ENCODE peak calls at places on chromosomes 16 and 17, in six cellular contexts. B is neural progenitor cell, L is esophagus squamous epithelium, Q is endothelial cell of umbilical vein, T is ovary, I is hepatocyte. D is an unnamed sample.

GRCh38 chr16:57503366-57503765 is 17.1 kb upstream of the DOK4 start:
- DNase-seq in B (no peak), L (no peak), Q (no peak), T (no peak), I (peak; percentile 21), D (no peak)

GRCh38 chr16:81121474-81121990 is 25.3 kb upstream of the GCSH start:
- DNase-seq in B (no peak), L (no peak), Q (no peak), T (no peak), I (no peak), D (no peak)

GRCh38 chr17:68595496-68595895 is 5.7 kb downstream of the FAM20A start:
- DNase-seq in B (no peak), L (no peak), Q (no peak), T (no peak), I (no peak), D (no peak)

GRCh38 chr17:61510991-61511390 is 58.8 kb downstream of the TBX4 start:
- DNase-seq in B (no peak), L (no peak), Q (no peak), T (no peak), I (no peak), D (no peak)

GRCh38 chr17:44561237-44561623 is 3.9 kb downstream of the FZD2 start:
- DNase-seq in B (no peak), L (no peak), Q (no peak), T (no peak), I (no peak), D (no peak)

GRCh38 chr16:61323456-61323855 is 712.8 kb downstream of the CDH8 start:
- DNase-seq in B (no peak), L (no peak), Q (no peak), T (no peak), I (no peak), D (no peak)

GRCh38 chr17:42720996-42721583 is 23.8 kb downstream of the EZH1 start:
- DNase-seq in B (peak; percentile 83), L (no peak), Q (peak; percentile 73), T (no peak), I (peak; percentile 87), D (no peak)

GRCh38 chr17:50945779-50946222 is 79.6 kb upstream of the TOB1 start:
- DNase-seq in B (no peak), L (no peak), Q (no peak), T (no peak), I (no peak), D (no peak)

GRCh38 chr16:4392382-4393242 is 21.0 kb downstream of the VASN start:
- DNase-seq in B (peak; percentile 68), L (no peak), Q (no peak), T (peak; percentile 84), I (peak; percentile 82), D (no peak)

GRCh38 chr17:58333396-58334207 is 5.0 kb upstream of the TSPOAP1 start:
- DNase-seq in B (no peak), L (no peak), Q (no peak), T (no peak), I (no peak), D (no peak)

GRCh38 chr16:72722552-72722951 is 325.4 kb downstream of the ZFHX3 start:
- DNase-seq in B (peak; percentile 71), L (no peak), Q (no peak), T (no peak), I (peak; percentile 8), D (no peak)

GRCh38 chr16:57750796-57751538 is 15.4 kb downstream of the KATNB1 start:
- DNase-seq in B (no peak), L (no peak), Q (no peak), T (no peak), I (no peak), D (no peak)

GRCh38 chr16:4570086-4570485 is 13.9 kb downstream of the C16orf96 start:
- DNase-seq in B (no peak), L (no peak), Q (no peak), T (no peak), I (no peak), D (no peak)

GRCh38 chr16:80231888-80232287 is 308.9 kb upstream of the DYNLRB2 start:
- DNase-seq in B (no peak), L (no peak), Q (no peak), T (no peak), I (no peak), D (no peak)

GRCh38 chr16:22189473-22190168 is 16.5 kb upstream of the EEF2K start:
- DNase-seq in B (no peak), L (peak; percentile 51), Q (peak; percentile 76), T (peak; percentile 73), I (peak; percentile 30), D (no peak)

GRCh38 chr16:65546353-65546791 is 424.5 kb upstream of the CDH11 start:
- DNase-seq in B (no peak), L (no peak), Q (peak; percentile 15), T (no peak), I (peak; percentile 10), D (no peak)

GRCh38 chr17:45672301-45672700 is 111.8 kb upstream of the CRHR1 start:
- DNase-seq in B (no peak), L (no peak), Q (no peak), T (no peak), I (no peak), D (no peak)

GRCh38 chr16:20401066-20401465 is 3.5 kb downstream of the PDILT start:
- DNase-seq in B (no peak), L (no peak), Q (no peak), T (no peak), I (no peak), D (no peak)

GRCh38 chr16:50102046-50102756 is 36.4 kb downstream of the HEATR3 start:
- DNase-seq in B (no peak), L (no peak), Q (no peak), T (no peak), I (no peak), D (no peak)

GRCh38 chr17:45791935-45792334 is 7.8 kb downstream of the CRHR1 start:
- DNase-seq in B (no peak), L (no peak), Q (no peak), T (no peak), I (no peak), D (peak; percentile 34)

GRCh38 chr16:27224271-27224737 is 21.0 kb downstream of the KDM8 start:
- DNase-seq in B (no peak), L (no peak), Q (no peak), T (no peak), I (no peak), D (no peak)

GRCh38 chr16:8948831-8949230 is 14.9 kb downstream of the USP7 start:
- DNase-seq in B (no peak), L (no peak), Q (no peak), T (no peak), I (no peak), D (no peak)

GRCh38 chr17:64223931-64224657 is 39.0 kb downstream of the TEX2 start:
- DNase-seq in B (no peak), L (no peak), Q (no peak), T (no peak), I (no peak), D (no peak)

GRCh38 chr16:57529324-57530103 is 6.9 kb downstream of the CCDC102A start:
- DNase-seq in B (no peak), L (no peak), Q (no peak), T (no peak), I (no peak), D (no peak)

GRCh38 chr16:14306485-14307058 is 235.5 kb downstream of the MRTFB start:
- DNase-seq in B (no peak), L (no peak), Q (no peak), T (no peak), I (no peak), D (no peak)

GRCh38 chr16:35798885-35799426 is 2339.5 kb downstream of the TP53TG3F start:
- DNase-seq in B (no peak), L (no peak), Q (no peak), T (no peak), I (no peak), D (no peak)

GRCh38 chr16:77148121-77148520 is 42.9 kb upstream of the MON1B start:
- DNase-seq in B (no peak), L (no peak), Q (no peak), T (no peak), I (no peak), D (no peak)

GRCh38 chr17:2111691-2112090 is 56.8 kb downstream of the HIC1 start:
- DNase-seq in B (no peak), L (no peak), Q (no peak), T (no peak), I (peak; percentile 56), D (peak; percentile 63)

GRCh38 chr16:73232555-73233422 is 184.9 kb upstream of the ZFHX3 start:
- DNase-seq in B (no peak), L (no peak), Q (no peak), T (peak; percentile 74), I (peak; percentile 82), D (no peak)

GRCh38 chr17:62017912-62018311 is 47.2 kb downstream of the MED13 start:
- DNase-seq in B (no peak), L (no peak), Q (peak; percentile 42), T (no peak), I (no peak), D (no peak)

GRCh38 chr16:64282181-64282580 is 839.7 kb downstream of the CDH11 start:
- DNase-seq in B (no peak), L (no peak), Q (no peak), T (no peak), I (no peak), D (no peak)

DNA sequence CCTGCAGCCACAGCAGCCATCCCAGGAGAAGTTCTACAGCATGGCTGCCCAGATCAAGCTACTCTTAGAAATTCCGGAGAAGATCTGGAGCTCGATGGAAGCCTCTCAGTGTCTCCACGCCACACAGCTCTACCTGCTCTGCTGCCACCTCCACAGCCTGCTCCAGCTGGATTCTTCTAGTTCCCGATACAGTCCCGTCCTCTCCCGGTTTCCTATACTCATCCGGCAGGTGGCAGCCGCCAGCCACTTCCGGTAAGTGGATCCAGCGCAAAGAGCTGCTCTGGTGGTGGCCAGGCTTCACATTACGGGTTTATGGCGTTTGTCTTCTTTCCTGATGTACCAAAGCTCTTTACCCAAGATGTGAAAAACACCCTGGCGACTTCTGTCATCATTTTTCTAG is 3.6 kb downstream of the COG1 start:
- DNase-seq in B (peak; percentile 68), L (no peak), Q (peak; percentile 25), T (no peak), I (peak; percentile 57), D (no peak)
- TF ChIP-seq CTCF in B (peak; percentile 50), L (peak; percentile 59), Q (peak; percentile 25), T (no peak), I (peak; percentile 35), D (no peak)

GRCh38 chr16:472199-472504 is 46.7 kb downstream of the RAB11FIP3 start:
- DNase-seq in B (no peak), L (no peak), Q (no peak), T (no peak), I (no peak), D (no peak)
- H3K4me3 ChIP-seq in B (no peak overlapping the region), L (no peak overlapping the region), Q (no peak overlapping the region), T (no peak overlapping the region), I (no peak overlapping the region), D (no peak overlapping the region)

DNA sequence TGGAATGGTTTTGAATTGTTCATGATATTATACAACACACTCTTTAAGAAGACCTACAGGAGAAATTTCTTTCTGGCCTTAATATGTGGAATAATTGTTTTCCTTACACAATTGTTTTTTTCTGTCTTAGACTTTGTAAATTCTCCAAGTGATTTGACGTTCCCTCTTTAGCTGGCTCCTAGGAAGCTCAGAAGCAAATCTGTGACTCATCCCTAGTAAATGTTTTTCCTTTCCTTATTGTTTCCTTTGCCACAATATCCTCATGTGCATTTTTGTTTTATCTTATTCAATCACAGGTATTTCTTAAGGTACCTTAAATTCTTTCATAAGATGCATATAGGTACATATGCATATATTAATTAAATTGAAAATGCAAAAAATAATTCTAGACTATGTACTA is 13.5 kb downstream of the KIAA0753 start:
- DNase-seq in B (no peak), L (no peak), Q (peak; percentile 21), T (no peak), I (no peak), D (no peak)
- H3K36me3 ChIP-seq in B (peaks cover 6% of the 10 kb centered on the region), L (peaks cover 11% of the 10 kb centered on the region), Q (peaks cover 8% of the 10 kb centered on the region), T (no peaks in the 10 kb centered on the region), I (peaks cover 3% of the 10 kb centered on the region), D (peaks cover 9% of the 10 kb centered on the region)

GRCh38 chr16:85657267-85657650 is 31.5 kb downstream of the GINS2 start:
- DNase-seq in B (no peak), L (no peak), Q (no peak), T (peak; percentile 18), I (no peak), D (no peak)
- TF ChIP-seq CTCF in B (no peak), L (no peak), Q (no peak), T (no peak), I (no peak), D (no peak)

D was measured in lung.